ENCODE peak calls at places on chromosome 1, in seven cellular contexts. O, B, L, D, U, Q and M are unnamed samples.

GRCh38 chr1:178536329-178536728 is 23.4 kb downstream of the TEX35 start:
- DNase-seq in O (no peak), Q (no peak), U (no peak), B (no peak), D (no peak), L (no peak), M (no peak)

GRCh38 chr1:178060789-178061556 is 32.9 kb upstream of the RASAL2 start:
- DNase-seq in B (no peak), O (peak; percentile 85), Q (peak; percentile 77), L (no peak), U (no peak), D (peak; percentile 55), M (no peak)

GRCh38 chr1:109137959-109138757 is 24.2 kb downstream of the ELAPOR1 start:
- DNase-seq in Q (no peak), D (no peak), L (no peak), O (no peak), B (no peak), U (no peak), M (no peak)

GRCh38 chr1:14915356-14916054 is 238.0 kb upstream of the TMEM51 start:
- DNase-seq in O (no peak), B (peak; percentile 54), D (peak; percentile 56), Q (peak; percentile 37), U (peak; percentile 48), L (peak; percentile 16), M (peak; percentile 24)

GRCh38 chr1:235079443-235079967 is 49.1 kb downstream of the TOMM20 start:
- DNase-seq in O (peak; percentile 76), Q (peak; percentile 89), D (peak; percentile 94), B (no peak), U (no peak), L (no peak), M (no peak)

GRCh38 chr1:46719689-46720088 is 775 bp upstream of the EFCAB14 start:
- DNase-seq in Q (peak; percentile 19), U (no peak), D (no peak), B (no peak), O (no peak), L (no peak), M (no peak)

GRCh38 chr1:179217943-179218507 is 11.5 kb downstream of the ABL2 start:
- DNase-seq in O (peak; percentile 47), Q (peak; percentile 28), U (no peak), D (no peak), B (no peak), L (no peak), M (no peak)

GRCh38 chr1:224820341-224820740 is 109.1 kb upstream of the DNAH14 start:
- DNase-seq in D (no peak), U (no peak), B (no peak), O (no peak), Q (no peak), L (no peak), M (no peak)

GRCh38 chr1:178938281-178938958 is 67.5 kb upstream of the ANGPTL1 start:
- DNase-seq in Q (no peak), O (no peak), L (no peak), U (no peak), D (no peak), B (no peak), M (no peak)

GRCh38 chr1:95731466-95731865 is 497.5 kb downstream of the RWDD3 start:
- DNase-seq in B (no peak), D (no peak), Q (no peak), O (no peak), L (no peak), U (no peak), M (no peak)

GRCh38 chr1:202283379-202283844 is 58.3 kb downstream of the UBE2T start:
- DNase-seq in Q (peak; percentile 96), B (no peak), L (no peak), D (peak; percentile 100), O (peak; percentile 95), U (no peak), M (no peak)

GRCh38 chr1:199009447-199009846 is 370.6 kb downstream of the PTPRC start:
- DNase-seq in O (no peak), B (no peak), U (no peak), Q (no peak), L (no peak), D (no peak), M (no peak)

GRCh38 chr1:19336543-19336942 is 24.4 kb downstream of the SLC66A1 start:
- DNase-seq in L (no peak), O (peak; percentile 36), B (no peak), Q (peak; percentile 19), U (no peak), D (peak; percentile 51), M (no peak)

GRCh38 chr1:8370928-8371327 is 53.0 kb downstream of the SLC45A1 start:
- DNase-seq in D (no peak), B (no peak), O (no peak), L (no peak), Q (no peak), U (no peak), M (no peak)

GRCh38 chr1:224644553-224645154 is 28.5 kb downstream of the CNIH3 start:
- DNase-seq in U (peak; percentile 67), L (peak; percentile 37), O (peak; percentile 54), B (peak; percentile 43), D (peak; percentile 54), Q (peak; percentile 61), M (peak; percentile 45)

GRCh38 chr1:188228623-188229022 is 1399.9 kb downstream of the PLA2G4A start:
- DNase-seq in Q (no peak), D (no peak), B (no peak), O (peak; percentile 19), U (no peak), L (no peak), M (no peak)

GRCh38 chr1:236795757-236796719 is 946 bp downstream of the MTR start:
- DNase-seq in O (peak; percentile 60), D (peak; percentile 25), B (no peak), L (no peak), U (no peak), Q (peak; percentile 42), M (no peak)

GRCh38 chr1:208387908-208388756 is 143.9 kb upstream of the PLXNA2 start:
- DNase-seq in U (no peak), Q (no peak), D (no peak), B (no peak), L (no peak), O (no peak), M (no peak)

GRCh38 chr1:41622402-41622801 is 137.9 kb upstream of the EDN2 start:
- DNase-seq in O (peak; percentile 86), Q (peak; percentile 45), U (no peak), D (no peak), L (no peak), B (no peak), M (peak; percentile 2)

GRCh38 chr1:240312872-240313271 is 221.2 kb downstream of the FMN2 start:
- DNase-seq in B (no peak), D (peak; percentile 60), U (no peak), L (no peak), Q (peak; percentile 84), O (peak; percentile 95), M (no peak)

GRCh38 chr1:21869620-21870121 is 57.6 kb downstream of the LDLRAD2 start:
- DNase-seq in D (peak; percentile 96), B (no peak), L (no peak), Q (peak; percentile 80), O (peak; percentile 85), U (no peak), M (no peak)

GRCh38 chr1:172107261-172107820 is 266.0 kb downstream of the DNM3 start:
- DNase-seq in D (no peak), B (no peak), L (no peak), O (peak; percentile 44), Q (no peak), U (no peak), M (no peak)

GRCh38 chr1:198943484-198943883 is 304.6 kb downstream of the PTPRC start:
- DNase-seq in O (no peak), U (no peak), D (no peak), L (no peak), B (no peak), Q (no peak), M (no peak)